ENCODE peak calls at places on chromosomes 12 and 14, in ten cellular contexts. One of them, this sample, is unnamed.
A peak's percentile ranks its signal among the peaks of the same experiment; 100 is the strongest.

GRCh38 chr12:46693034-46693433 is 132.8 kb downstream of the SLC38A4 start:
- DNase-seq in Caco-2: no peak
- DNase-seq in GM23248: no peak
- DNase-seq in naive thymus-derived CD4-positive, alpha-beta T cell: no peak
- DNase-seq in CD8-positive, alpha-beta memory T cell: no peak
- DNase-seq in left ventricle myocardium inferior: no peak
- DNase-seq in CD4-positive, alpha-beta memory T cell: no peak
- DNase-seq in cardiac muscle cell: no peak
- DNase-seq in A549: no peak
- DNase-seq in breast epithelium: no peak
- DNase-seq in this sample: no peak

GRCh38 chr12:31321565-31322228 is 4.3 kb downstream of the SINHCAF start:
- DNase-seq in naive thymus-derived CD4-positive, alpha-beta T cell: no peak
- DNase-seq in Caco-2: no peak
- DNase-seq in cardiac muscle cell: no peak
- DNase-seq in CD8-positive, alpha-beta memory T cell: no peak
- DNase-seq in CD4-positive, alpha-beta memory T cell: no peak
- DNase-seq in left ventricle myocardium inferior: no peak
- DNase-seq in A549: no peak
- DNase-seq in GM23248: peak; percentile 27
- DNase-seq in breast epithelium: no peak
- DNase-seq in this sample: no peak

GRCh38 chr12:52005903-52006703 is 643 bp upstream of the TAMALIN start:
- DNase-seq in cardiac muscle cell: peak; percentile 21
- DNase-seq in GM23248: no peak
- DNase-seq in A549: no peak
- DNase-seq in left ventricle myocardium inferior: no peak
- DNase-seq in Caco-2: no peak
- DNase-seq in CD8-positive, alpha-beta memory T cell: no peak
- DNase-seq in naive thymus-derived CD4-positive, alpha-beta T cell: no peak
- DNase-seq in breast epithelium: no peak
- DNase-seq in CD4-positive, alpha-beta memory T cell: peak; percentile 13
- DNase-seq in this sample: no peak

GRCh38 chr12:32558941-32559340 is 120.2 kb upstream of the DNM1L start:
- DNase-seq in breast epithelium: no peak
- DNase-seq in CD4-positive, alpha-beta memory T cell: no peak
- DNase-seq in CD8-positive, alpha-beta memory T cell: no peak
- DNase-seq in naive thymus-derived CD4-positive, alpha-beta T cell: no peak
- DNase-seq in GM23248: peak; percentile 85
- DNase-seq in Caco-2: no peak
- DNase-seq in cardiac muscle cell: no peak
- DNase-seq in A549: no peak
- DNase-seq in left ventricle myocardium inferior: no peak
- DNase-seq in this sample: no peak

GRCh38 chr12:24228980-24229730 is 279.7 kb upstream of the SOX5 start:
- DNase-seq in Caco-2: no peak
- DNase-seq in A549: no peak
- DNase-seq in naive thymus-derived CD4-positive, alpha-beta T cell: no peak
- DNase-seq in GM23248: no peak
- DNase-seq in left ventricle myocardium inferior: no peak
- DNase-seq in breast epithelium: no peak
- DNase-seq in cardiac muscle cell: no peak
- DNase-seq in CD4-positive, alpha-beta memory T cell: no peak
- DNase-seq in CD8-positive, alpha-beta memory T cell: no peak
- DNase-seq in this sample: no peak

GRCh38 chr12:98058838-98059237 is 456.6 kb upstream of the TMPO start:
- DNase-seq in Caco-2: no peak
- DNase-seq in GM23248: no peak
- DNase-seq in left ventricle myocardium inferior: no peak
- DNase-seq in CD4-positive, alpha-beta memory T cell: no peak
- DNase-seq in CD8-positive, alpha-beta memory T cell: no peak
- DNase-seq in breast epithelium: no peak
- DNase-seq in A549: no peak
- DNase-seq in naive thymus-derived CD4-positive, alpha-beta T cell: no peak
- DNase-seq in cardiac muscle cell: no peak
- DNase-seq in this sample: no peak

GRCh38 chr12:101719566-101719965 is 19.7 kb downstream of the SYCP3 start:
- DNase-seq in left ventricle myocardium inferior: no peak
- DNase-seq in naive thymus-derived CD4-positive, alpha-beta T cell: no peak
- DNase-seq in cardiac muscle cell: no peak
- DNase-seq in CD8-positive, alpha-beta memory T cell: no peak
- DNase-seq in A549: no peak
- DNase-seq in CD4-positive, alpha-beta memory T cell: no peak
- DNase-seq in GM23248: peak; percentile 8
- DNase-seq in Caco-2: no peak
- DNase-seq in breast epithelium: no peak
- DNase-seq in this sample: no peak

GRCh38 chr12:32489070-32489469 is 89.7 kb downstream of the FGD4 start:
- DNase-seq in breast epithelium: no peak
- DNase-seq in GM23248: no peak
- DNase-seq in left ventricle myocardium inferior: no peak
- DNase-seq in A549: no peak
- DNase-seq in naive thymus-derived CD4-positive, alpha-beta T cell: no peak
- DNase-seq in CD4-positive, alpha-beta memory T cell: no peak
- DNase-seq in cardiac muscle cell: no peak
- DNase-seq in CD8-positive, alpha-beta memory T cell: no peak
- DNase-seq in Caco-2: no peak
- DNase-seq in this sample: no peak

GRCh38 chr12:1083888-1084262 is 92.9 kb downstream of the ERC1 start:
- DNase-seq in CD4-positive, alpha-beta memory T cell: no peak
- DNase-seq in breast epithelium: no peak
- DNase-seq in left ventricle myocardium inferior: no peak
- DNase-seq in Caco-2: no peak
- DNase-seq in GM23248: peak; percentile 65
- DNase-seq in cardiac muscle cell: peak; percentile 20
- DNase-seq in CD8-positive, alpha-beta memory T cell: no peak
- DNase-seq in A549: no peak
- DNase-seq in naive thymus-derived CD4-positive, alpha-beta T cell: no peak
- DNase-seq in this sample: peak; percentile 38

GRCh38 chr12:3378655-3379054 is 112.3 kb upstream of the PRMT8 start:
- DNase-seq in Caco-2: no peak
- DNase-seq in naive thymus-derived CD4-positive, alpha-beta T cell: no peak
- DNase-seq in left ventricle myocardium inferior: no peak
- DNase-seq in A549: no peak
- DNase-seq in breast epithelium: no peak
- DNase-seq in CD8-positive, alpha-beta memory T cell: no peak
- DNase-seq in CD4-positive, alpha-beta memory T cell: no peak
- DNase-seq in cardiac muscle cell: no peak
- DNase-seq in GM23248: no peak
- DNase-seq in this sample: no peak

GRCh38 chr12:100908501-100908900 is 113.9 kb downstream of the ANO4 start:
- DNase-seq in cardiac muscle cell: no peak
- DNase-seq in left ventricle myocardium inferior: no peak
- DNase-seq in GM23248: peak; percentile 96
- DNase-seq in A549: no peak
- DNase-seq in CD8-positive, alpha-beta memory T cell: no peak
- DNase-seq in naive thymus-derived CD4-positive, alpha-beta T cell: no peak
- DNase-seq in Caco-2: no peak
- DNase-seq in breast epithelium: no peak
- DNase-seq in CD4-positive, alpha-beta memory T cell: no peak
- DNase-seq in this sample: no peak

GRCh38 chr12:15650399-15651128 is 138.6 kb downstream of the EPS8 start:
- DNase-seq in naive thymus-derived CD4-positive, alpha-beta T cell: no peak
- DNase-seq in CD8-positive, alpha-beta memory T cell: no peak
- DNase-seq in CD4-positive, alpha-beta memory T cell: no peak
- DNase-seq in A549: no peak
- DNase-seq in Caco-2: no peak
- DNase-seq in GM23248: no peak
- DNase-seq in breast epithelium: no peak
- DNase-seq in left ventricle myocardium inferior: no peak
- DNase-seq in cardiac muscle cell: no peak
- DNase-seq in this sample: no peak

GRCh38 chr14:63616015-63616414 is 25.7 kb downstream of the WDR89 start:
- DNase-seq in cardiac muscle cell: no peak
- DNase-seq in breast epithelium: no peak
- DNase-seq in CD8-positive, alpha-beta memory T cell: no peak
- DNase-seq in CD4-positive, alpha-beta memory T cell: no peak
- DNase-seq in A549: no peak
- DNase-seq in left ventricle myocardium inferior: no peak
- DNase-seq in GM23248: no peak
- DNase-seq in naive thymus-derived CD4-positive, alpha-beta T cell: no peak
- DNase-seq in Caco-2: no peak
- DNase-seq in this sample: no peak

GRCh38 chr12:58139894-58140293 is 198.5 kb downstream of the ATP23 start:
- DNase-seq in GM23248: no peak
- DNase-seq in A549: no peak
- DNase-seq in breast epithelium: no peak
- DNase-seq in cardiac muscle cell: no peak
- DNase-seq in Caco-2: no peak
- DNase-seq in naive thymus-derived CD4-positive, alpha-beta T cell: no peak
- DNase-seq in CD4-positive, alpha-beta memory T cell: no peak
- DNase-seq in CD8-positive, alpha-beta memory T cell: no peak
- DNase-seq in left ventricle myocardium inferior: no peak
- DNase-seq in this sample: no peak

GRCh38 chr14:73746540-73747385 is 32.6 kb upstream of the PNMA1 start:
- DNase-seq in breast epithelium: no peak
- DNase-seq in CD4-positive, alpha-beta memory T cell: no peak
- DNase-seq in naive thymus-derived CD4-positive, alpha-beta T cell: no peak
- DNase-seq in left ventricle myocardium inferior: no peak
- DNase-seq in cardiac muscle cell: no peak
- DNase-seq in A549: no peak
- DNase-seq in GM23248: no peak
- DNase-seq in Caco-2: no peak
- DNase-seq in CD8-positive, alpha-beta memory T cell: no peak
- DNase-seq in this sample: no peak

GRCh38 chr12:13079440-13079906 is 24.0 kb downstream of the GSG1 start:
- DNase-seq in A549: no peak
- DNase-seq in GM23248: no peak
- DNase-seq in left ventricle myocardium inferior: no peak
- DNase-seq in breast epithelium: no peak
- DNase-seq in CD4-positive, alpha-beta memory T cell: no peak
- DNase-seq in CD8-positive, alpha-beta memory T cell: no peak
- DNase-seq in naive thymus-derived CD4-positive, alpha-beta T cell: no peak
- DNase-seq in cardiac muscle cell: no peak
- DNase-seq in Caco-2: no peak
- DNase-seq in this sample: no peak
- H3K4me3 ChIP-seq in A549: no peak overlapping the region
- H3K4me3 ChIP-seq in GM23248: no peak overlapping the region
- H3K4me3 ChIP-seq in left ventricle myocardium inferior: no peak overlapping the region
- H3K4me3 ChIP-seq in breast epithelium: no peak overlapping the region
- H3K4me3 ChIP-seq in CD4-positive, alpha-beta memory T cell: no peak overlapping the region
- H3K4me3 ChIP-seq in CD8-positive, alpha-beta memory T cell: no peak overlapping the region
- H3K4me3 ChIP-seq in naive thymus-derived CD4-positive, alpha-beta T cell: no peak overlapping the region
- H3K4me3 ChIP-seq in cardiac muscle cell: no peak overlapping the region
- H3K4me3 ChIP-seq in Caco-2: no peak overlapping the region
- H3K4me3 ChIP-seq in this sample: no peak overlapping the region

GRCh38 chr14:52873096-52873495 is 77.8 kb downstream of the FERMT2 start:
- DNase-seq in GM23248: no peak
- DNase-seq in breast epithelium: no peak
- DNase-seq in CD8-positive, alpha-beta memory T cell: no peak
- DNase-seq in naive thymus-derived CD4-positive, alpha-beta T cell: no peak
- DNase-seq in CD4-positive, alpha-beta memory T cell: no peak
- DNase-seq in Caco-2: no peak
- DNase-seq in left ventricle myocardium inferior: no peak
- DNase-seq in A549: no peak
- DNase-seq in cardiac muscle cell: no peak
- DNase-seq in this sample: no peak

GRCh38 chr14:52875707-52876106 is 75.1 kb downstream of the FERMT2 start:
- DNase-seq in breast epithelium: no peak
- DNase-seq in cardiac muscle cell: no peak
- DNase-seq in naive thymus-derived CD4-positive, alpha-beta T cell: no peak
- DNase-seq in left ventricle myocardium inferior: no peak
- DNase-seq in A549: no peak
- DNase-seq in CD4-positive, alpha-beta memory T cell: no peak
- DNase-seq in GM23248: peak; percentile 24
- DNase-seq in CD8-positive, alpha-beta memory T cell: no peak
- DNase-seq in Caco-2: no peak
- DNase-seq in this sample: no peak

GRCh38 chr14:52876311-52876710 is 74.5 kb downstream of the FERMT2 start:
- DNase-seq in GM23248: peak; percentile 76
- DNase-seq in A549: no peak
- DNase-seq in CD4-positive, alpha-beta memory T cell: no peak
- DNase-seq in left ventricle myocardium inferior: no peak
- DNase-seq in CD8-positive, alpha-beta memory T cell: no peak
- DNase-seq in Caco-2: no peak
- DNase-seq in naive thymus-derived CD4-positive, alpha-beta T cell: no peak
- DNase-seq in cardiac muscle cell: no peak
- DNase-seq in breast epithelium: no peak
- DNase-seq in this sample: peak; percentile 53

GRCh38 chr14:52873694-52874093 is 77.2 kb downstream of the FERMT2 start:
- DNase-seq in CD4-positive, alpha-beta memory T cell: no peak
- DNase-seq in left ventricle myocardium inferior: no peak
- DNase-seq in breast epithelium: no peak
- DNase-seq in cardiac muscle cell: no peak
- DNase-seq in naive thymus-derived CD4-positive, alpha-beta T cell: no peak
- DNase-seq in A549: no peak
- DNase-seq in CD8-positive, alpha-beta memory T cell: no peak
- DNase-seq in GM23248: peak; percentile 87
- DNase-seq in Caco-2: no peak
- DNase-seq in this sample: peak; percentile 42

GRCh38 chr14:52874389-52874788 is 76.5 kb downstream of the FERMT2 start:
- DNase-seq in cardiac muscle cell: no peak
- DNase-seq in CD4-positive, alpha-beta memory T cell: no peak
- DNase-seq in left ventricle myocardium inferior: no peak
- DNase-seq in CD8-positive, alpha-beta memory T cell: no peak
- DNase-seq in GM23248: no peak
- DNase-seq in naive thymus-derived CD4-positive, alpha-beta T cell: no peak
- DNase-seq in Caco-2: no peak
- DNase-seq in A549: no peak
- DNase-seq in breast epithelium: no peak
- DNase-seq in this sample: no peak
- H3K4me1 ChIP-seq in cardiac muscle cell: peaks cover 8% of the 10 kb centered on the region
- H3K4me1 ChIP-seq in CD4-positive, alpha-beta memory T cell: no peaks in the 10 kb centered on the region
- H3K4me1 ChIP-seq in left ventricle myocardium inferior: peaks cover 32% of the 10 kb centered on the region
- H3K4me1 ChIP-seq in CD8-positive, alpha-beta memory T cell: no peaks in the 10 kb centered on the region
- H3K4me1 ChIP-seq in GM23248: peaks cover 70% of the 10 kb centered on the region
- H3K4me1 ChIP-seq in naive thymus-derived CD4-positive, alpha-beta T cell: no peaks in the 10 kb centered on the region
- H3K4me1 ChIP-seq in Caco-2: no peaks in the 10 kb centered on the region
- H3K4me1 ChIP-seq in A549: peaks cover 25% of the 10 kb centered on the region
- H3K4me1 ChIP-seq in breast epithelium: no peaks in the 10 kb centered on the region
- H3K4me1 ChIP-seq in this sample: peaks cover 57% of the 10 kb centered on the region

GRCh38 chr12:131827961-131828534 is at the start of gene MMP17:
- DNase-seq in GM23248: peak; percentile 94
- DNase-seq in left ventricle myocardium inferior: peak; percentile 61
- DNase-seq in Caco-2: no peak
- DNase-seq in naive thymus-derived CD4-positive, alpha-beta T cell: peak; percentile 18
- DNase-seq in A549: peak; percentile 56
- DNase-seq in breast epithelium: no peak
- DNase-seq in CD8-positive, alpha-beta memory T cell: peak; percentile 20
- DNase-seq in CD4-positive, alpha-beta memory T cell: peak; percentile 30
- DNase-seq in cardiac muscle cell: peak; percentile 83
- DNase-seq in this sample: peak; percentile 85
- H3K4me3 ChIP-seq in GM23248: peak within 1 kb of the TSS; percentile 74
- H3K4me3 ChIP-seq in left ventricle myocardium inferior: peak within 1 kb of the TSS; percentile 68
- H3K4me3 ChIP-seq in Caco-2: peak within 1 kb of the TSS; percentile 40
- H3K4me3 ChIP-seq in naive thymus-derived CD4-positive, alpha-beta T cell: peak within 1 kb of the TSS; percentile 17
- H3K4me3 ChIP-seq in A549: peak within 1 kb of the TSS; percentile 91
- H3K4me3 ChIP-seq in breast epithelium: peak within 1 kb of the TSS; percentile 83
- H3K4me3 ChIP-seq in CD8-positive, alpha-beta memory T cell: peak within 1 kb of the TSS; percentile 28
- H3K4me3 ChIP-seq in CD4-positive, alpha-beta memory T cell: no peak within 1 kb of the TSS
- H3K4me3 ChIP-seq in cardiac muscle cell: peak within 1 kb of the TSS; percentile 32
- H3K4me3 ChIP-seq in this sample: peak within 1 kb of the TSS; percentile 68

GRCh38 chr12:124543591-124544310 is 23.7 kb downstream of the NCOR2 start:
- DNase-seq in left ventricle myocardium inferior: no peak
- DNase-seq in breast epithelium: no peak
- DNase-seq in naive thymus-derived CD4-positive, alpha-beta T cell: no peak
- DNase-seq in CD8-positive, alpha-beta memory T cell: no peak
- DNase-seq in GM23248: peak; percentile 45
- DNase-seq in Caco-2: no peak
- DNase-seq in A549: no peak
- DNase-seq in CD4-positive, alpha-beta memory T cell: no peak
- DNase-seq in cardiac muscle cell: no peak
- DNase-seq in this sample: no peak
- H3K4me1 ChIP-seq in left ventricle myocardium inferior: peaks cover 70% of the 10 kb centered on the region
- H3K4me1 ChIP-seq in breast epithelium: peaks cover 26% of the 10 kb centered on the region
- H3K4me1 ChIP-seq in naive thymus-derived CD4-positive, alpha-beta T cell: peaks cover 21% of the 10 kb centered on the region
- H3K4me1 ChIP-seq in CD8-positive, alpha-beta memory T cell: peaks cover 48% of the 10 kb centered on the region
- H3K4me1 ChIP-seq in GM23248: peaks cover 20% of the 10 kb centered on the region
- H3K4me1 ChIP-seq in Caco-2: peaks cover 10% of the 10 kb centered on the region
- H3K4me1 ChIP-seq in A549: peaks cover 59% of the 10 kb centered on the region
- H3K4me1 ChIP-seq in CD4-positive, alpha-beta memory T cell: peaks cover 62% of the 10 kb centered on the region
- H3K4me1 ChIP-seq in cardiac muscle cell: peaks cover 42% of the 10 kb centered on the region
- H3K4me1 ChIP-seq in this sample: peaks cover 4% of the 10 kb centered on the region

GRCh38 chr14:67963960-67964359 is 144.4 kb downstream of the RAD51B start:
- DNase-seq in Caco-2: no peak
- DNase-seq in cardiac muscle cell: no peak
- DNase-seq in naive thymus-derived CD4-positive, alpha-beta T cell: no peak
- DNase-seq in breast epithelium: no peak
- DNase-seq in GM23248: no peak
- DNase-seq in CD4-positive, alpha-beta memory T cell: no peak
- DNase-seq in left ventricle myocardium inferior: no peak
- DNase-seq in CD8-positive, alpha-beta memory T cell: no peak
- DNase-seq in A549: no peak
- DNase-seq in this sample: no peak
- H3K4me3 ChIP-seq in Caco-2: no peak overlapping the region
- H3K4me3 ChIP-seq in cardiac muscle cell: no peak overlapping the region
- H3K4me3 ChIP-seq in naive thymus-derived CD4-positive, alpha-beta T cell: no peak overlapping the region
- H3K4me3 ChIP-seq in breast epithelium: peak overlapping the region; percentile 36
- H3K4me3 ChIP-seq in GM23248: peak overlapping the region; percentile 45
- H3K4me3 ChIP-seq in CD4-positive, alpha-beta memory T cell: no peak overlapping the region
- H3K4me3 ChIP-seq in left ventricle myocardium inferior: peak overlapping the region; percentile 16
- H3K4me3 ChIP-seq in CD8-positive, alpha-beta memory T cell: no peak overlapping the region
- H3K4me3 ChIP-seq in A549: no peak overlapping the region
- H3K4me3 ChIP-seq in this sample: no peak overlapping the region